ENCODE peak calls at places on chromosomes 1 and 21, in seven cellular contexts. Y, W, U, H, O, Z and E are unnamed samples.

GRCh38 chr1:186155594-186155993 is 219.5 kb downstream of the TPR start:
- DNase-seq in Y (peak; percentile 77), W (no peak), U (no peak), H (no peak), O (peak; percentile 10), Z (no peak), E (no peak)

GRCh38 chr1:212746546-212746945 is 45.0 kb downstream of the NSL1 start:
- DNase-seq in Y (no peak), W (no peak), U (no peak), H (no peak), O (no peak), Z (no peak), E (no peak)

GRCh38 chr1:183653876-183654451 is 848 bp upstream of the APOBEC4 start:
- DNase-seq in Y (no peak), W (no peak), U (no peak), H (no peak), O (no peak), Z (no peak), E (no peak)

GRCh38 chr1:24929091-24929875 is 793 bp downstream of the RUNX3 start:
- DNase-seq in Y (no peak), W (no peak), U (no peak), H (peak; percentile 63), O (peak; percentile 86), Z (peak; percentile 77), E (no peak)

GRCh38 chr1:8603220-8603616 is 214.2 kb downstream of the RERE start:
- DNase-seq in Y (peak; percentile 75), W (no peak), U (no peak), H (no peak), O (no peak), Z (no peak), E (no peak)

GRCh38 chr1:13763991-13764390 is 64.0 kb downstream of the PRDM2 start:
- DNase-seq in Y (no peak), W (no peak), U (no peak), H (no peak), O (no peak), Z (no peak), E (no peak)

GRCh38 chr1:189628857-189629256 is 848.8 kb downstream of the BRINP3 start:
- DNase-seq in Y (no peak), W (no peak), U (no peak), H (no peak), O (no peak), Z (no peak), E (no peak)

GRCh38 chr1:36349241-36349671 is 25.8 kb upstream of the EVA1B start:
- DNase-seq in Y (no peak), W (no peak), U (no peak), H (no peak), O (no peak), Z (no peak), E (no peak)

DNA sequence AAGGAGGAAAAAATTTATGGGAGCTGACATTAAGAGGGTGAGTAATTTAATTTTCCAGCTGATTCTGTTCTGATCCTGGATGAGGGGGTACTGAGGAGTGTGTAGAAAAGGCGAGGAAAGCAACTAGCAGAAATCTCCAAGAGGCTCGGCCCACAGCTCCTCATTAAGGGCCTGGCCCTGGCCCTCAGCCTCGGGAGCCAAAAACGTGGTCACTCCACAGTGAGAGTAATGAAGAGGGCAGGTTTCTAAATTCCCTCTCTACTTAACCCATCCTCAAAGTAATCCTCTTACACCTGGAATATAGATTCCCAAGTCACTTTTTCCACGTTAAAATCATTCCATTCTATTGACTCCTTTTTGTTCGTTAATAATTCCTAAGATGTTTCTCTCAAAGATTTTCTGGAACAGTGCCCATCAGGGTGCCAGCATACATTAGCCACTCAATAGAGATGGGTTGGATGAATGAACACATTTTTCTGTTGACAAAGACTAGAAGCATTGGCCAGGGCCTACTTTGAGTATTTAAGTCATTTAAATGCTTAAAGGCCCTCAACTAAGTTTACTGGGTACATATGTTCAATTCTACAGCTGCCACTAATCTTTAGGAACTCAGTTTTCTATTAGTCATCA is 1.1 kb upstream of the COL11A1 start:
- DNase-seq in Y (no peak), W (no peak), U (no peak), H (no peak), O (no peak), Z (no peak), E (no peak)
- H3K4me3 ChIP-seq in Y (no peak overlapping the region), W (no peak overlapping the region), U (no peak overlapping the region), H (no peak overlapping the region), O (peak overlapping the region; percentile 79), Z (no peak overlapping the region), E (no peak overlapping the region)

DNA sequence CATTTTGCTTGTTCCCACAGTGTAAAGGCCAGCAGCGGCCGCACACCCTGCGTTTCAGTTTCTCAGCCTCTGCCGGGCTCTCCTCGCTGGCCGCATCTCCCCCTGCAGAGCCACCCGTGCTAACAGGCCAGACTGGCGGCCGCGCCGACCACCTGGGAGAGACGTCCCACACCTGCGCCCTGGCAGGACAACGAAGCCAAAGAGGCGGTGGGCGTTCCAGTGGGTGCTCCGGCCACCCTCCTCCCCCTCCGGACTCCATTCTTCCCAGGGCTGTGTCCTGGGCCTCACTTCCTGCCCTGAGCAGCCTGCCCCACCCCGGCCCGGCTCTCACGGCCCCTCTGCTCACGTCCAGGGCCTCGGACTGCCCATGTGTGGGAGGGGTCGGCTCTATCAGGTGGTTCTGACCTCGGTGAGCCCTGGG is 31.9 kb upstream of the SLC19A1 start:
- DNase-seq in Y (no peak), W (peak; percentile 78), U (no peak), H (peak; percentile 32), O (peak; percentile 73), Z (peak; percentile 55), E (no peak)
- H3K4me3 ChIP-seq in Y (no peak overlapping the region), W (no peak overlapping the region), U (no peak overlapping the region), H (no peak overlapping the region), O (no peak overlapping the region), Z (no peak overlapping the region), E (no peak overlapping the region)

GRCh38 chr1:226406401-226406881 is 1.5 kb downstream of the PARP1 start:
- DNase-seq in Y (peak; percentile 6), W (peak; percentile 29), U (no peak), H (no peak), O (no peak), Z (no peak), E (no peak)

GRCh38 chr1:226404063-226404903 is 3.6 kb downstream of the PARP1 start:
- DNase-seq in Y (peak; percentile 17), W (peak; percentile 66), U (no peak), H (no peak), O (no peak), Z (no peak), E (no peak)

GRCh38 chr1:226404904-226405222 is 3.0 kb downstream of the PARP1 start:
- DNase-seq in Y (no peak), W (no peak), U (no peak), H (no peak), O (peak; percentile 86), Z (no peak), E (no peak)

GRCh38 chr1:226407199-226407496 is 745 bp downstream of the PARP1 start:
- DNase-seq in Y (no peak), W (no peak), U (no peak), H (no peak), O (no peak), Z (no peak), E (no peak)

DNA sequence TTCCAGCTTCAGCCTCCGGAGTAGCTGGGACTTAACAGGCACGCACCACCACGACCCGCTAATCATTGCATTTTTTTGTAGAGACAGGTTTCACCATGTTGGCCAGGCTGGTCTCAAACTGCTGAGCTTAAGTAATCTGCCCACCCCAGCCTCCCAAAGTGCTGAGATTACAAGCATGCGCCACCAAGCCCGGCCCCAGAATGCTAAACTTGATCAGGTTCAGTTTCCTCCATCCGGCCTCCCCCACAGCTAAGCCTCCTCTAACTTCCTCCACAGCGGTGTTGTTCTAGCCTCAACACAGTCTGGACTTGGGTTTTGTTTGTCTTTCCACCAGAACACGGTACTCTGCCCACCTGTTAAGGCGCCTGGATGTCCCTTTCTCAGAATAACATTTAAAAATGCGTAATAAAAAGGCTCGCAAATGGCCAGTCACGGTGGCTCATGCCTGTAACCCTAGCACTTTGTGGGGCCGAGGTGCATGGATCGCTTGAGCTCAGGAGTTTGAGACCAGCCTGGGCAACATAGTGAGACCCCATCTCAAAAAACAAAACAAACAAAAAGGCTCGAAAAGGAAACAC is 2.4 kb downstream of the PARP1 start:
- DNase-seq in Y (no peak), W (peak; percentile 77), U (no peak), H (no peak), O (no peak), Z (no peak), E (no peak)
- H3K4me3 ChIP-seq in Y (no peak overlapping the region), W (no peak overlapping the region), U (no peak overlapping the region), H (peak overlapping the region; percentile 90), O (peak overlapping the region; percentile 95), Z (no peak overlapping the region), E (no peak overlapping the region)

GRCh38 chr1:84861516-84861915 is 31.5 kb downstream of the LPAR3 start:
- DNase-seq in Y (no peak), W (no peak), U (no peak), H (no peak), O (no peak), Z (no peak), E (no peak)

GRCh38 chr1:84859866-84860265 is 33.1 kb downstream of the LPAR3 start:
- DNase-seq in Y (no peak), W (no peak), U (no peak), H (no peak), O (no peak), Z (no peak), E (no peak)

GRCh38 chr1:84861988-84862644 is 30.9 kb downstream of the LPAR3 start:
- DNase-seq in Y (no peak), W (no peak), U (no peak), H (no peak), O (no peak), Z (no peak), E (no peak)

GRCh38 chr1:84856871-84857270 is 36.1 kb downstream of the LPAR3 start:
- DNase-seq in Y (no peak), W (no peak), U (no peak), H (no peak), O (no peak), Z (no peak), E (no peak)

DNA sequence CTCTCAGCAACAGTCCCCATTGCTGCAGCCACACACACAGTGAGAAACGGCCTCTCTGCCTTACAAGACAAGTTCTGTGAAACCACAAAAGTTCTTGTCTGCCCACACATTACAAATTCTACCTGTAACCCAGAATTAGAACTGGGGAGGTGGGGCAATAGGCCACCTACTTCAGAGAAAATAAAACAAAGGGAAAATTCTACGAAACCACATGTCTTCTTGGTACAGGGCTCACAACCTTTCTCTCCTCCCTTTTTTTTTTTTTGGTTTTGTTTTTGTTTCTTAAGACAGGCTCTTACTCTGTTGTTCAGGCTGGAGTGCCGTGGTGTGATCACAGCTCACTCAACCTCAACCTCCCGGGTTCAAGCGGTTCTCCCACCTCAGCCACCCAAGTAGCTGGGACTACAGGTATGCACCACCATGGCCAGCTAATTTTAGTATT is 30.2 kb downstream of the LPAR3 start:
- DNase-seq in Y (no peak), W (no peak), U (no peak), H (no peak), O (no peak), Z (no peak), E (no peak)
- H3K4me3 ChIP-seq in Y (no peak overlapping the region), W (no peak overlapping the region), U (no peak overlapping the region), H (no peak overlapping the region), O (no peak overlapping the region), Z (no peak overlapping the region), E (no peak overlapping the region)

DNA sequence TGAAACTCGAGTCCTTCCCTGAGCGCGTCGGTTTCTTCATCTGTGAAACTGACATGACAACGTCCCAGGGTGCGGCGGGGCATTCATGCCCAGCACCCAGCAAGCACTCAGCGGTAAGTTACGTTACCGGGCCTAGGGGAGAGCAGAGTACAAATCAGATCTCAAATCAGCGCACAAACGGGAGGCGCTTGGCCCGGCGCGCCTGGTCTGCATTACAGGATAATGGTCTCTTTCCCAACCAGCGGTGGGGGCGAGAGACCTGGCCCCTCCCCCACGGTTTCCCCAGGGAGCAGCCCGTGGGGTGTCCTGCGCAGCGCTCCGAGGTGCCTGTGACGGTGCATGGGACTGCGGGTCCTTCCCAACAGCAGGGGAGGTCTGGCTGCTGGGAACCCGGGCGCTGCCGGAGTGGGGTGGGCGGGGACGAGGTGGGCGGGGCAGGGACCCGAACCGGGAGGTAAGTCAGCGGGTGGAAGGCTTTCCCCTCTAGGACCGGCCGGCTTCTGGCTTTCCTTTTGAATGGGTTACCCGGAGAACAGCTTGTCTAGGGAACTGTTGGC is 1.0 kb downstream of the TMEM51 start:
- DNase-seq in Y (no peak), W (peak; percentile 86), U (no peak), H (peak; percentile 55), O (peak; percentile 88), Z (peak; percentile 86), E (peak; percentile 49)
- H3K4me3 ChIP-seq in Y (peak overlapping the region; percentile 63), W (no peak overlapping the region), U (peak overlapping the region; percentile 69), H (peak overlapping the region; percentile 77), O (peak overlapping the region; percentile 85), Z (no peak overlapping the region), E (peak overlapping the region; percentile 60)